ENCODE peak calls at places on chromosomes 2 and 18, in seven cellular contexts. H is SK-N-SH, G is HCT116, W is H1, P is K562, O is HepG2, B is GM12878. X is an unnamed sample.

GRCh38 chr2:166246901-166247300 is 119.1 kb upstream of the SCN1A start:
- DNase-seq in P (no peak), W (no peak), O (no peak), B (no peak), H (no peak), G (no peak), X (no peak)

GRCh38 chr18:3422905-3423304 is 27.1 kb upstream of the TGIF1 start:
- DNase-seq in P (no peak), B (no peak), W (no peak), G (no peak), H (no peak), O (no peak), X (no peak)

GRCh38 chr2:17573085-17573805 is 32.7 kb downstream of the VSNL1 start:
- DNase-seq in B (no peak), P (no peak), G (no peak), W (no peak), H (peak), O (peak), X (no peak)

GRCh38 chr2:67719351-67719750 is 322.2 kb downstream of the ETAA1 start:
- DNase-seq in H (no peak), P (no peak), W (no peak), O (no peak), G (no peak), B (no peak), X (no peak)

GRCh38 chr2:152925540-152926448 is 207.4 kb downstream of the ARL6IP6 start:
- DNase-seq in W (peak), O (peak), H (peak), B (peak), G (peak), P (peak), X (peak)

GRCh38 chr18:71797554-71797953 is 746.6 kb downstream of the CBLN2 start:
- DNase-seq in G (no peak), P (no peak), W (no peak), H (no peak), B (no peak), O (no peak), X (no peak)

GRCh38 chr2:186575302-186575701 is 14.6 kb upstream of the ITGAV start:
- DNase-seq in P (peak), G (peak), H (peak), W (no peak), O (peak), B (no peak), X (peak)

GRCh38 chr2:42047488-42048317 is at the start of gene PKDCC:
- DNase-seq in G (no peak), O (peak), W (peak), H (peak), B (no peak), P (peak), X (peak)

GRCh38 chr2:139142252-139142651 is 362.1 kb upstream of the NXPH2 start:
- DNase-seq in O (no peak), P (no peak), H (no peak), B (no peak), W (no peak), G (peak), X (peak)

GRCh38 chr2:43083710-43084698 is 142.4 kb downstream of the ZFP36L2 start:
- DNase-seq in G (no peak), O (no peak), B (no peak), P (peak), H (peak), W (no peak), X (no peak)

GRCh38 chr18:5238371-5238758 is 41.3 kb upstream of the AKAIN1 start:
- DNase-seq in P (peak), G (no peak), B (no peak), O (peak), H (peak), W (no peak), X (no peak)

GRCh38 chr2:46487667-46488333 is 8.4 kb downstream of the TMEM247 start:
- DNase-seq in O (no peak), W (no peak), P (peak), B (no peak), G (no peak), H (no peak), X (no peak)

GRCh38 chr18:61993831-61994230 is 101.0 kb upstream of the RNF152 start:
- DNase-seq in B (no peak), G (no peak), W (no peak), O (no peak), H (no peak), P (no peak), X (no peak)

GRCh38 chr2:181465686-181466375 is 8.6 kb downstream of the ITGA4 start:
- DNase-seq in B (no peak), O (no peak), W (no peak), G (no peak), H (no peak), P (no peak), X (no peak)

GRCh38 chr2:11357428-11357972 is 13.1 kb upstream of the ROCK2 start:
- DNase-seq in P (no peak), G (no peak), H (no peak), B (no peak), W (no peak), O (peak), X (no peak)

GRCh38 chr2:232203166-232203891 is 175.2 kb upstream of the ALPP start:
- DNase-seq in B (no peak), H (no peak), W (no peak), O (no peak), G (no peak), P (no peak), X (no peak)

GRCh38 chr2:232204457-232204931 is 174.1 kb upstream of the ALPP start:
- DNase-seq in P (no peak), B (no peak), O (peak), W (no peak), G (no peak), H (no peak), X (no peak)

GRCh38 chr2:232207174-232207573 is 171.4 kb upstream of the ALPP start:
- DNase-seq in H (no peak), P (no peak), G (no peak), B (no peak), O (no peak), W (no peak), X (no peak)

GRCh38 chr2:232200195-232200594 is 178.4 kb upstream of the ALPP start:
- DNase-seq in H (no peak), P (no peak), G (no peak), W (no peak), B (no peak), O (no peak), X (no peak)

DNA sequence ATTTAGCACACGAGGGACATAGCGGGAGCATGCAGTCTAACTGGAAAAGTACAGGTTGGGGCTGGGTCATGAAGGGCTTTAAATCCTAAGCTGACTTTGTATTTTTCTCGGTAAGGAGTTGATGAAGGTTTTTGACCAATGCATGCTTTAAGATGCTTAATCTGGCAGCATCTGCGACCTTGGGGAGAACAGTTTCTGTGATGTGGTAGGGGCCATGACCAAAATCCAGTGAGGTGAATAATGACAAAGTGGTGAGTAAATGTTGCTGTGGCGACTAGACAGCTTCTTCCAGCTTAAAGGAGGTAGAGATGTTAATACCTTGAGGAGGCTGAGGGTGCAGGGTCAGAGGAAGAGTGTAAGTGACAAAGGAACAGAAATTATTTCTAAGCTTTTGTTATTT is 174.6 kb upstream of the ALPP start:
- DNase-seq in O (no peak), W (no peak), G (no peak), B (no peak), P (no peak), H (no peak), X (no peak)
- TF ChIP-seq YY1 in O (no peak), W (no peak), G (no peak), B (no peak), P (no peak), H (no peak), X (no peak)

DNA sequence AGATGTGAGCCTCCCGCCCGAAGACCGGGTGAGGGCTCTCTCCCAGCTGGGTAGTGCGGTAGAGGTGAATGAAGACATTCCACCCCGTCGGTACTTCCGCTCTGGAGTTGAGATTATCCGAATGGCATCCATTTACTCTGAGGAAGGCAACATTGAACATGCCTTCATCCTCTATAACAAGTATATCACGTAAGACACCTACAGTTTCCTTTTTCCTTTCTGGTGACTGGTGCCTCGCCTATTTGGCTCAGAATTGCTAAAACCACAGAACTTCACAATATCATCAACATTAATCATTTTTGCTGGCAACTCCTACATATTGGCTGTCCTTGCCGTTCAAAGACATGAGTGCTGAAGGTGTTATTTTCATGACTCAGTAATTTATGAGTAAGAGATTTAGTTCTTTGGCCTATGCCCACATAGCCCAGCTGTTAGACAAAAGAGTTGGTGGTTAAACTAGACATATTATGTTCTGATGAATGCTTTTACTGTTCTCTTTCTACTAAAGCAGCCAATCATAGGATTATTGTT is 2.2 kb downstream of the STAMBP start:
- DNase-seq in G (no peak), B (no peak), W (no peak), P (no peak), O (no peak), H (no peak), X (no peak)
- TF ChIP-seq YY1 in G (no peak), B (no peak), W (no peak), P (no peak), O (no peak), H (no peak), X (no peak)

GRCh38 chr18:60684843-60685513 is 312.4 kb upstream of the MC4R start:
- DNase-seq in B (no peak), H (peak), G (peak), P (no peak), W (no peak), O (peak), X (peak)
- TF ChIP-seq YY1 in B (no peak), H (no peak), G (no peak), P (no peak), W (no peak), O (no peak), X (no peak)

GRCh38 chr2:10266133-10266620 is 36.5 kb upstream of the HPCAL1 start:
- DNase-seq in B (no peak), H (no peak), O (no peak), G (no peak), P (no peak), W (no peak), X (no peak)
- TF ChIP-seq YY1 in B (no peak), H (no peak), O (no peak), G (no peak), P (no peak), W (no peak), X (no peak)

GRCh38 chr2:240247868-240248820 is 107.7 kb upstream of the OTOS start:
- DNase-seq in P (no peak), G (no peak), O (no peak), W (no peak), B (no peak), H (peak), X (no peak)
- TF ChIP-seq YY1 in P (no peak), G (no peak), O (no peak), W (no peak), B (no peak), H (no peak), X (no peak)

GRCh38 chr2:216857131-216857550 is 2.7 kb downstream of the TNP1 start:
- DNase-seq in O (no peak), W (no peak), H (no peak), G (no peak), P (no peak), B (no peak), X (no peak)
- TF ChIP-seq YY1 in O (no peak), W (no peak), H (no peak), G (no peak), P (no peak), B (no peak), X (no peak)

DNA sequence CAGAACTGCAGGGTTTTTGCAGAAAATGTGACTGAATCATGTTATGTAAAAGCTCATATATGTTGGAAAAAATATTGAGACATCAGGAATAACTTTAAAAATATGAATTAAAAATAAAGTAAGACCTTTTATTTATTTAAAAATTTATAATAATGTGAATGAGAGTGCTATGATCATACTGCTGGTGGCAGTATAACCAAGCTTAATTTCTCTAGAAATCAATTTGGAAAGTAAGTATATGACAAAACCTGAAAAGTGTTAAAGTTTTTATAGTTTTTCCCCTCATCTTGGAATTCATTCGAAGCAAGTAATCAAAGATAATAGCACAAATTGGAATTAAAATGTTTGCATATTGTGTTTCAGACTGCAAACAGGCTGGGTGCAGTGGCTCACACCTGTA is 7.5 kb downstream of the SLC39A10 start:
- DNase-seq in G (no peak), P (no peak), W (no peak), H (no peak), B (no peak), O (no peak), X (no peak)
- TF ChIP-seq YY1 in G (no peak), P (no peak), W (no peak), H (no peak), B (no peak), O (no peak), X (no peak)

GRCh38 chr2:39220136-39220535 is 23.6 kb downstream of the CDKL4 start:
- DNase-seq in B (no peak), O (no peak), P (no peak), H (no peak), W (no peak), G (no peak), X (no peak)

GRCh38 chr2:39216495-39217191 is 27.1 kb downstream of the CDKL4 start:
- DNase-seq in P (no peak), G (no peak), O (peak), H (no peak), W (no peak), B (no peak), X (no peak)

GRCh38 chr2:39217192-39217550 is 26.6 kb downstream of the CDKL4 start:
- DNase-seq in G (no peak), H (no peak), W (no peak), B (no peak), O (no peak), P (no peak), X (no peak)

GRCh38 chr2:39215545-39215944 is 28.2 kb downstream of the CDKL4 start:
- DNase-seq in W (no peak), O (no peak), P (no peak), H (no peak), B (no peak), G (no peak), X (no peak)

DNA sequence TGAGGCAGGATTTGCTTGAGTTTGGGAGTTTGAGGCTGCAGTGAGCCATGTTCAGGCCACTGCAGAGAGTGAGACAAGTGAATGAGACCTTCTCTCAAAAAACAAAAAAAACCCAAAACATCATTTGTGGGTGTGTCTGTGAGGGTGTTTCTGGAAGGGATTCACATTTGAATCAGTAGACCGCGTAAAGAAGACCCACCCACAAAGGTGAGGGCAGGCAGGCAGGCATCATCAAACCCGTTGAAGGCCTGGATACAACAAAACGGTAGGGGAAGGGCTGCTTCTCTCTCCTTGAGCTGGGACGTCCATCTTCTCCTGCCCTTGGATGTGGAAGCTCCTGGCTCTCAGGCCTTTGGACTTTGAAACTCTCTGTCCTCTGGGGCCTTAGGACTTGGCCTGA is 25.4 kb downstream of the CDKL4 start:
- DNase-seq in B (no peak), P (no peak), W (no peak), O (no peak), H (no peak), G (no peak), X (no peak)
- TF ChIP-seq YY1 in B (no peak), P (no peak), W (no peak), O (no peak), H (no peak), G (no peak), X (no peak)

GRCh38 chr2:37779123-37779522 is 107.7 kb upstream of the CDC42EP3 start:
- DNase-seq in G (no peak), B (no peak), P (no peak), H (no peak), W (no peak), O (no peak), X (no peak)

GRCh38 chr2:37779611-37780010 is 108.2 kb upstream of the CDC42EP3 start:
- DNase-seq in P (no peak), W (no peak), G (no peak), O (no peak), B (no peak), H (no peak), X (no peak)

GRCh38 chr2:37782155-37782673 is 110.8 kb upstream of the CDC42EP3 start:
- DNase-seq in W (no peak), O (no peak), B (no peak), G (no peak), H (no peak), P (no peak), X (no peak)

GRCh38 chr2:37781028-37781427 is 109.6 kb upstream of the CDC42EP3 start:
- DNase-seq in P (no peak), H (no peak), W (no peak), O (no peak), B (no peak), G (no peak), X (no peak)

GRCh38 chr2:37780097-37780676 is 108.7 kb upstream of the CDC42EP3 start:
- DNase-seq in P (no peak), B (no peak), W (no peak), G (no peak), H (no peak), O (no peak), X (no peak)
- TF ChIP-seq YY1 in P (no peak), B (no peak), W (no peak), G (no peak), H (no peak), O (no peak), X (no peak)

X was measured in NT2/D1.